ENCODE peak calls at places on chromosome 1, in eight cellular contexts. O is pancreas; B is PC-9; J is upper lobe of right lung; S is fibroblast of lung; C is CD8-positive, alpha-beta T cell; D is lung; V is prostate gland. E is an unnamed sample.

GRCh38 chr1:194548071-194548470 is 1361.7 kb upstream of the B3GALT2 start:
- DNase-seq in J (no peak), D (no peak), O (no peak), S (no peak), C (no peak), V (no peak), B (no peak), E (no peak)

GRCh38 chr1:234976880-234977680 is 151.6 kb downstream of the TOMM20 start:
- DNase-seq in J (no peak), B (no peak), O (no peak), D (no peak), V (no peak), S (no peak), C (no peak), E (no peak)

GRCh38 chr1:60813051-60813450 is 269.3 kb upstream of the NFIA start:
- DNase-seq in S (peak; percentile 66), B (no peak), C (no peak), D (no peak), O (no peak), V (no peak), J (no peak), E (no peak)

GRCh38 chr1:161038523-161039153 is at the start of gene TSTD1:
- DNase-seq in J (peak; percentile 93), V (peak; percentile 74), O (peak; percentile 76), S (no peak), C (peak; percentile 85), B (peak; percentile 71), D (peak; percentile 85), E (no peak)

GRCh38 chr1:23556661-23557470 is 2.4 kb downstream of the ID3 start:
- DNase-seq in D (no peak), O (no peak), S (peak; percentile 74), B (peak; percentile 85), C (no peak), V (no peak), J (no peak), E (no peak)

GRCh38 chr1:2234762-2235113 is 6.6 kb downstream of the SKI start:
- DNase-seq in V (no peak), C (no peak), D (no peak), O (no peak), S (no peak), B (no peak), J (peak; percentile 78), E (no peak)

GRCh38 chr1:66752000-66752592 is at the start of gene DYNLT5:
- DNase-seq in V (no peak), C (no peak), B (no peak), D (peak; percentile 54), O (peak; percentile 23), S (peak; percentile 59), J (peak; percentile 75), E (no peak)

GRCh38 chr1:14304381-14304865 is 294.1 kb upstream of the KAZN start:
- DNase-seq in O (no peak), B (no peak), S (peak; percentile 96), V (no peak), J (no peak), D (no peak), C (no peak), E (no peak)

GRCh38 chr1:230849451-230850194 is 18.7 kb downstream of the C1orf198 start:
- DNase-seq in D (peak; percentile 58), C (no peak), V (peak; percentile 68), O (no peak), J (no peak), B (no peak), S (peak; percentile 98), E (no peak)

GRCh38 chr1:174070614-174071013 is 48.5 kb upstream of the RC3H1 start:
- DNase-seq in S (no peak), V (no peak), B (no peak), J (no peak), D (no peak), O (no peak), C (no peak), E (no peak)

GRCh38 chr1:199273837-199274379 is 635.1 kb downstream of the PTPRC start:
- DNase-seq in V (no peak), O (peak; percentile 66), J (no peak), B (peak; percentile 73), S (peak; percentile 63), D (no peak), C (no peak), E (no peak)

GRCh38 chr1:245986404-245987221 is 520.5 kb downstream of the SMYD3 start:
- DNase-seq in C (no peak), D (no peak), B (peak; percentile 50), S (peak; percentile 89), J (no peak), V (no peak), O (no peak), E (no peak)

GRCh38 chr1:17148950-17149608 is 29.8 kb upstream of the PADI2 start:
- DNase-seq in V (no peak), C (no peak), B (no peak), O (no peak), S (no peak), J (no peak), D (no peak), E (no peak)

GRCh38 chr1:99441234-99442095 is 177.2 kb downstream of the PLPPR4 start:
- DNase-seq in C (no peak), J (no peak), D (no peak), O (no peak), V (no peak), S (peak; percentile 85), B (no peak), E (no peak)

GRCh38 chr1:94947453-94947852 is 20.5 kb upstream of the CNN3 start:
- DNase-seq in V (no peak), S (peak; percentile 93), C (no peak), O (no peak), J (no peak), B (no peak), D (no peak), E (no peak)

GRCh38 chr1:199422206-199422605 is 605.3 kb upstream of the NR5A2 start:
- DNase-seq in C (no peak), V (no peak), O (no peak), S (peak; percentile 69), D (no peak), J (no peak), B (no peak), E (no peak)

GRCh38 chr1:151915066-151915686 is 5.9 kb upstream of the THEM4 start:
- DNase-seq in J (no peak), D (no peak), S (no peak), C (no peak), B (peak; percentile 55), V (no peak), O (no peak), E (no peak)

GRCh38 chr1:155968670-155969069 is 9.7 kb downstream of the ARHGEF2 start:
- DNase-seq in B (no peak), O (no peak), S (peak; percentile 41), V (no peak), D (no peak), J (no peak), C (no peak), E (no peak)
- H3K4me1 ChIP-seq in B (peaks cover 15% of the 10 kb centered on the region), O (no peaks in the 10 kb centered on the region), S (peaks cover 45% of the 10 kb centered on the region), V (no peaks in the 10 kb centered on the region), D (peaks cover 17% of the 10 kb centered on the region), J (peaks cover 69% of the 10 kb centered on the region), C (peaks cover 78% of the 10 kb centered on the region), E (no peaks in the 10 kb centered on the region)

DNA sequence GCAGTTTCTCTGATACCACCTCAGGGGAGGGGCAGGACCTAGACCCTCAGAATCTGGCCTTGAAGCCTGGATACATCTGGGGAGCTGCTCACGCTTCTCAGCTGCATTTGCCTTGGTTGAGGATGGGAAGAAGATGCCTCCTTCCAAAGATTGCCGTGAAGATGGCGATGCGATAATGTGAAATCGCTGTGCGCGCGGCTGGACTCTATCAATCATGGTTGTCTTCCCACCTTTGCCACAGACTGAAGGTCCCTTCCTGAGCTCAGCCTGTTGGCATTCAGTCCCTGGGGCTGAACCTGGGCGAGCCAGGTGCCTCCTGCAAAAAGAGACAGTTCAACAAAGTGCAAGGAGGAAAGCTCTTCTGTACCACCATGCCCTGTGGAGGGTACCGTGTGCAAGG is 114.4 kb upstream of the SLC45A1 start:
- DNase-seq in B (no peak), D (no peak), V (no peak), S (no peak), C (no peak), O (no peak), J (no peak), E (no peak)
- TF ChIP-seq CTCF in B (no peak), D (no peak), V (no peak), S (no peak), C (no peak), O (no peak), J (no peak), E (no peak)

GRCh38 chr1:182962554-182963115 is 9.7 kb upstream of the SHCBP1L start:
- DNase-seq in B (peak; percentile 82), C (peak; percentile 20), D (peak; percentile 75), S (peak; percentile 89), J (peak; percentile 79), V (peak; percentile 81), O (peak; percentile 64), E (peak; percentile 70)

GRCh38 chr1:182956708-182957365 is 3.9 kb upstream of the SHCBP1L start:
- DNase-seq in C (no peak), O (no peak), D (no peak), B (no peak), V (no peak), S (no peak), J (no peak), E (no peak)

GRCh38 chr1:182957902-182958395 is 5.0 kb upstream of the SHCBP1L start:
- DNase-seq in D (no peak), V (no peak), B (no peak), O (no peak), J (no peak), C (no peak), S (no peak), E (no peak)

GRCh38 chr1:182955596-182956588 is 2.9 kb upstream of the SHCBP1L start:
- DNase-seq in V (no peak), C (no peak), D (no peak), O (no peak), J (no peak), S (peak; percentile 96), B (peak; percentile 96), E (no peak)

DNA sequence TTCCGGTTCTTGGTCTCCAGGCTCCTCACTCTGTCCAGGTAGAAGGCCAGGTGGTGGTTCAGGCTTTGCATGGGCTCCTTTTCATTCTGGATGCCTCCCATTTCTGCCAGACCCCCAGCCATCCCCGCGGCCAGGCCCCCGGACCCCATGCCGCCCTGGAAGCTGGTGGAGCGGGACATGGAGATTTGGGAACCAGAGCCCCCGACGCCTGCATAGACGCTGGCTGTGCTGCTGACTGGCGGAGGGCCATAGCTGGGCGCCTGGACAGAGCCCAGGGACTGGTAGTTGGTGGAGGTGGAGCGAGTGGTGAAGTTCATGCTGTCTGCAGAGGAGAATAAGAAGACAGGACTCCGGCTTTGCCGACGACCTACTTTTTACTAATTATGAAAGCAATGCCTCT is 7.1 kb upstream of the SHCBP1L start:
- DNase-seq in S (no peak), J (no peak), V (no peak), O (no peak), C (no peak), D (no peak), B (no peak), E (no peak)
- H3K4me1 ChIP-seq in S (peaks cover 2% of the 10 kb centered on the region), J (no peaks in the 10 kb centered on the region), V (no peaks in the 10 kb centered on the region), O (no peaks in the 10 kb centered on the region), C (no peaks in the 10 kb centered on the region), D (no peaks in the 10 kb centered on the region), B (peaks cover 24% of the 10 kb centered on the region), E (peaks cover 8% of the 10 kb centered on the region)

GRCh38 chr1:27536767-27537166 is 46.8 kb upstream of the WASF2 start:
- DNase-seq in D (no peak), J (no peak), O (no peak), S (peak; percentile 94), C (no peak), B (no peak), V (no peak), E (no peak)
- TF ChIP-seq CTCF in D (no peak), J (no peak), O (no peak), S (peak; percentile 5), C (no peak), B (no peak), V (no peak), E (peak; percentile 3)